ENCODE peak calls at places on chromosomes 11 and 22, in four cellular contexts. U is A549, A is ovary, F is prostate gland. Z is an unnamed sample.

GRCh38 chr22:24247564-24248344 is 2.9 kb upstream of the GGT5 start:
- DNase-seq in U (peak; percentile 83), A (peak; percentile 94), F (peak; percentile 88), Z (peak; percentile 88)

GRCh38 chr11:111344032-111344431 is 35.0 kb downstream of the POU2AF1 start:
- DNase-seq in U (peak; percentile 49), A (peak; percentile 38), F (no peak), Z (no peak)

GRCh38 chr22:27568265-27568664 is 233.3 kb downstream of the MN1 start:
- DNase-seq in U (no peak), A (no peak), F (no peak), Z (no peak)

GRCh38 chr11:34898474-34898873 is 17.7 kb downstream of the APIP start:
- DNase-seq in U (no peak), A (no peak), F (no peak), Z (no peak)

GRCh38 chr22:50738649-50739227 is 734 bp downstream of the ACR start:
- DNase-seq in U (no peak), A (peak; percentile 4), F (peak; percentile 2), Z (peak; percentile 15)

GRCh38 chr11:110130642-110131238 is 37.5 kb downstream of the ZC3H12C start:
- DNase-seq in U (no peak), A (no peak), F (no peak), Z (no peak)

GRCh38 chr11:113862430-113862829 is 12.9 kb downstream of the USP28 start:
- DNase-seq in U (peak; percentile 54), A (no peak), F (no peak), Z (no peak)

GRCh38 chr11:108734956-108735559 is 70.2 kb downstream of the DDX10 start:
- DNase-seq in U (peak; percentile 14), A (no peak), F (no peak), Z (no peak)

GRCh38 chr11:118283756-118284350 is 19.8 kb upstream of the MPZL2 start:
- DNase-seq in U (no peak), A (no peak), F (no peak), Z (no peak)

GRCh38 chr11:75429902-75430691 is 2.9 kb downstream of the KLHL35 start:
- DNase-seq in U (peak; percentile 76), A (peak; percentile 62), F (peak; percentile 26), Z (peak; percentile 76)

GRCh38 chr22:39300198-39300830 is 19.1 kb downstream of the RPL3 start:
- DNase-seq in U (no peak), A (no peak), F (no peak), Z (no peak)

GRCh38 chr11:78100276-78101040 is 20.8 kb upstream of the NDUFC2 start:
- DNase-seq in U (no peak), A (no peak), F (peak; percentile 28), Z (no peak)

GRCh38 chr11:119055901-119056300 is 1.1 kb downstream of the HYOU1 start:
- DNase-seq in U (peak; percentile 63), A (no peak), F (no peak), Z (no peak)

GRCh38 chr22:33896801-33897620 is 23.3 kb downstream of the LARGE1 start:
- DNase-seq in U (no peak), A (no peak), F (no peak), Z (no peak)

GRCh38 chr11:76680517-76681425 is 10.2 kb upstream of the LRRC32 start:
- DNase-seq in U (peak; percentile 73), A (peak; percentile 79), F (peak; percentile 36), Z (peak; percentile 66)

GRCh38 chr11:60842688-60843605 is 1.0 kb downstream of the CCDC86 start:
- DNase-seq in U (no peak), A (no peak), F (no peak), Z (no peak)

GRCh38 chr22:36048911-36049677 is 20.5 kb upstream of the RBFOX2 start:
- DNase-seq in U (no peak), A (no peak), F (no peak), Z (no peak)

GRCh38 chr22:48376428-48376827 is 1451.2 kb downstream of the BRD1 start:
- DNase-seq in U (no peak), A (no peak), F (no peak), Z (no peak)

GRCh38 chr22:43862074-43862881 is at the start of gene SULT4A1:
- DNase-seq in U (no peak), A (peak; percentile 47), F (no peak), Z (no peak)

DNA sequence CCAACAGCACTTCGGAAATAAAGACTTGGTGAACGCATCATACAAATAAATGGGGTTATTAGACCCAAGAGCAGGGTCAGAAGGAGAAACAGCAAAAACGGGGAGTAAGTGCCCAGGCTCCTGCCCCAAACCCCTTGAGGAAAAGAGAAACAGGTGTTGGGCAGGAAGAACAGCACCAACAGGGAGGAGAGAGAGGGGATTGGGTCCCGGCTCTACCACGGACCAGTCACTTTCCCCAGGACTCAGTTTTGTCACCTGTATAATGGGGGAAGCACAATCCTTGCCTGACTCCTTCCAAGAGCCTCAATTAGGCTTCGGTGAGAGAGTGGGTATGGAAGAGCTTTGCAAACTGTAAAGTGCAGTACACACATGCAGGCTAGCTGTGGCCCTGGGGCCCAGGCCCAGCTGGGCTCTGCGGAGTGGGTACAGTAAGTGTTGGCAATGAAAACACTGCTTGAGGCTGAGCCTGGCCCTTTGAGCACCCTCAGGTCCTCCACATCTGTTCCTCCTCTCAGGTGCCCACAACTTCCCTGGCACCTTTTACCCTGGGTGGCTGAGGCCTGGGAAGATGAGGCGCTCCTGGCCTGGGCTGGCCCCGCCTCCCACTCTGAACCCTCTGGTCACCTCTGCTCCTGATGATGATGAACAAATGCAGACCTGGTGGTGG is 8.9 kb downstream of the SLC29A2 start:
- DNase-seq in U (no peak), A (no peak), F (no peak), Z (no peak)
- TF ChIP-seq POLR2A in U (no peak), A (no peak), F (no peak), Z (no peak)

DNA sequence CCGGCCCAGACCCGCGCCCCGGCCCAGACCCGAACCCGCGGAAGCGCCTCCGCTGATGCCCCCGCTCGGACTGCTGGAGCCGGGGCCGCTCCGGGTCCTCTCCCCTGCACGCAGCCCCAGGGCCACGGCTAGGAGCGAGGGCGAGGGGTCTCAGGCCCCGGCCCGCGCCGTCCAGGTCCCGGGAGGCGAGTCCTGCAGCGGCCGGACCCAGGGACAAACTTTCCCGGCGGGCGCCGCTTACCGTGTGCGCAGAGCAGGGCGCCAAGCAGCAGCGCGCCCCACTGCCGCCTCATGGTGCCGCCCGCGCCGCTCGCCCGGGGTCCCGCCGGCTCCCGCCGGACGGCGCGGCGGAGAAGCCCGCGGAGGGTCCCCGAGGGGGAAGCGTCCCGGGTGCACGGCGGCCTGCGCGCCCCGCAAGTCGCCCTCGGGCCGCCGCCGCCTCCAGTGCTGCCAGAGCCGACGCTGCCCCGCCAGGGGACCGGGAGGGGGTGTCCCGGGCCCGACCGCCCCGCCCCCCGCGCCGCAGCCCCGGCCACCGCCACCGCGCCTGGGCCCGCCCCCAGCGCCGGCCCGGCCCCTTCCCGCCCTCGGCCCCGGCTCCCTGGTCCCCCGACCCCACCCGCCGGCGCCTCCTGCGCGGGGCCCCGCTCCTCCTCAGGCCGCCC is at the start of gene LRP4:
- DNase-seq in U (peak; percentile 35), A (peak; percentile 68), F (peak; percentile 32), Z (peak; percentile 52)
- TF ChIP-seq POLR2A in U (peak; percentile 33), A (no peak), F (no peak), Z (no peak)

GRCh38 chr11:1218256-1218787 is 4.5 kb upstream of the MUC5B start:
- DNase-seq in U (no peak), A (no peak), F (no peak), Z (no peak)
- TF ChIP-seq POLR2A in U (no peak), A (no peak), F (no peak), Z (no peak)

GRCh38 chr11:46705070-46705688 is 4.3 kb downstream of the ZNF408 start:
- DNase-seq in U (no peak), A (no peak), F (no peak), Z (no peak)

GRCh38 chr11:46711288-46711687 is 7.7 kb upstream of the F2 start:
- DNase-seq in U (no peak), A (no peak), F (no peak), Z (no peak)

GRCh38 chr11:46710821-46711269 is 8.2 kb upstream of the F2 start:
- DNase-seq in U (peak; percentile 53), A (peak; percentile 53), F (no peak), Z (no peak)

GRCh38 chr11:46701078-46701654 is 335 bp downstream of the ZNF408 start:
- DNase-seq in U (no peak), A (peak; percentile 48), F (no peak), Z (no peak)

DNA sequence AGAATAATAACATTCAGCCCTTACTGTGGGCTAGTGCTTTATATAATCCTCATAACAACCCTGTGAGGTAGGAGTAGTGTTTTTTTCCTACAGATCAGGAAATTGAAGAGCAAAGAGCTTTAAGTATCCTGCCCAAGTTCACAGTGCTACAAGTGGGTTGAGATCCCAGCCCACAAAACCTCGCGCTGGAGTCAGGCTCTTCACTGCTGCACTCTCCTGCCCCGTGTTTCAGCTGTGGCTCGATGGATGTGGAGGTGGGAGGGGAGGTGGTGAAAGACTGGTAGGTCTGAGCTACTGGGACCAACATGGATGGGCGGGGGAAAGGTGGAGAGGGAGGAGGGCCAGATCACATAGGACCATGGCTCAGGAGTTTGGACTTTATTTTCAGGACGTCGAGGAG is 6.1 kb downstream of the ZNF408 start:
- DNase-seq in U (no peak), A (no peak), F (no peak), Z (no peak)
- TF ChIP-seq POLR2A in U (no peak), A (no peak), F (no peak), Z (no peak)

DNA sequence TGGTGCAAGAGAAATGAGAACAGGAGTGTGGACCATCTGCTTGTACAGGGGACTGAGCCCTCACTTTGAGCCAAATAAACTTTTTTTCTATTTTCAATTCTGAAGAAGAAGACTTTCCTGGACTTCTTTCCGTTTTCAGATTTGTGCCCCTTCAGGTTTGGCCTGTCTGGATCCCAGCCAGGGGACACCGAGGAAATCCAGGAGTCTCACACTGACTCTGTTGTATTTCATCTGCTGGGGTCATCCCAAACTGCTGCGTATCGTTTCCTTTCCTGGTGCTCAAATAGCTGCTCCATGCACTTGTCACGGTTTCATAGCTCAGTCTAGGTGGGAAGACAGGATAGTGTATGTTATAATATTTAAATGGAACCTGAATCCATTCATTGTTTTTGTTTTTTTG is 51.7 kb downstream of the GGTLC2 start:
- DNase-seq in U (no peak), A (no peak), F (no peak), Z (no peak)
- TF ChIP-seq POLR2A in U (no peak), A (no peak), F (no peak), Z (no peak)

GRCh38 chr11:74170694-74171629 is at the start of the genes C2CD3 and PPME1:
- DNase-seq in U (peak; percentile 99), A (peak; percentile 97), F (peak; percentile 99), Z (peak; percentile 98)
- TF ChIP-seq POLR2A in U (peak; percentile 98), A (peak; percentile 57), F (peak; percentile 87), Z (no peak)

GRCh38 chr11:95231881-95232605 is 1.0 kb upstream of the SESN3 start:
- DNase-seq in U (no peak), A (peak; percentile 80), F (peak; percentile 46), Z (peak; percentile 65)
- TF ChIP-seq POLR2A in U (no peak), A (peak; percentile 56), F (no peak), Z (no peak)

GRCh38 chr11:71473793-71474080 is 20.7 kb downstream of the NADSYN1 start:
- DNase-seq in U (no peak), A (no peak), F (no peak), Z (no peak)
- TF ChIP-seq POLR2A in U (no peak), A (no peak), F (no peak), Z (no peak)